ENCODE peak calls at places on chromosome 5, in six cellular contexts. Z is lower lobe of right lung, Q is astrocyte of the spinal cord, S is stomach, K is heart right ventricle, A is left lung. V is an unnamed sample.

GRCh38 chr5:177300236-177300880 is 3.2 kb downstream of the RAB24 start:
- DNase-seq in A (peak; percentile 80), K (peak; percentile 83), S (peak; percentile 56), Z (peak; percentile 77), Q (peak; percentile 82), V (peak; percentile 62)

GRCh38 chr5:64680289-64680688 is 10.0 kb upstream of the SHISAL2B start:
- DNase-seq in K (no peak), Q (no peak), A (no peak), S (no peak), Z (no peak), V (no peak)

GRCh38 chr5:110031402-110032140 is 341.8 kb downstream of the MAN2A1 start:
- DNase-seq in S (no peak), Q (no peak), K (no peak), A (no peak), Z (no peak), V (no peak)

GRCh38 chr5:176998828-176999227 is 7.8 kb downstream of the UIMC1 start:
- DNase-seq in Q (no peak), A (no peak), Z (no peak), S (no peak), K (no peak), V (no peak)

GRCh38 chr5:91383956-91384300 is 811 bp upstream of the ARRDC3 start:
- DNase-seq in Z (peak; percentile 55), Q (no peak), S (no peak), K (peak; percentile 30), A (peak; percentile 44), V (no peak)

GRCh38 chr5:19492861-19493260 is 495.1 kb downstream of the CDH18 start:
- DNase-seq in Q (peak; percentile 24), S (no peak), A (no peak), K (no peak), Z (no peak), V (no peak)

GRCh38 chr5:142819816-142820215 is 49.6 kb downstream of the ARHGAP26 start:
- DNase-seq in Z (no peak), A (no peak), Q (no peak), K (no peak), S (no peak), V (no peak)

GRCh38 chr5:133245191-133246052 is 193.6 kb downstream of the HSPA4 start:
- DNase-seq in K (no peak), Q (peak; percentile 96), S (no peak), Z (peak; percentile 21), A (no peak), V (no peak)

GRCh38 chr5:157371655-157372471 is 88.2 kb upstream of the NIPAL4 start:
- DNase-seq in A (no peak), K (no peak), Z (no peak), S (no peak), Q (peak; percentile 35), V (no peak)

GRCh38 chr5:132781029-132781428 is 4.0 kb upstream of the SEPTIN8 start:
- DNase-seq in Z (no peak), Q (no peak), A (no peak), K (no peak), S (no peak), V (no peak)

GRCh38 chr5:21880164-21880563 is 973.0 kb downstream of the CDH12 start:
- DNase-seq in A (no peak), Z (no peak), K (no peak), S (no peak), Q (no peak), V (no peak)

DNA sequence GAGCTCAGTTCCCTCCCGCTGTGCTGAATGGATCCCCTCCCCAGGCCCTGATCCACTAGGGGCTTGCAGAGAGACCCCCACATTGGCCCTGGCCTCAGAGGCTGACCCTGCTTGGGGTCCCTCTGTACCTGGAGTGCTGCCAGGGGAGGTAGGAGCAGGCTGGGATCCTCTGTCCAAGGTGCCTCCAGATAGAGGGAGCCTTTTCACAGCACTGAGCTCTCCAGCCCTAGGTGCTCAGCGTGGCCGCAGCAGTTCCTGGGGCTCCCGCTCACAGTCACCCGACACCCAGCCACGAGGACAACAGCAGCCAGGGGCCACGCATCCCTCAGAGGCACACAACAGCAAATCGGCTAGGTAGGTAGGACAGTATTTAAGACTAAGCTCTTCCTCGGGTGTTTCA is 62.2 kb upstream of the IRX2 start:
- DNase-seq in K (no peak), A (no peak), Z (no peak), Q (no peak), S (no peak), V (no peak)
- TF ChIP-seq CTCF in K (no peak), A (no peak), Z (no peak), Q (no peak), S (no peak), V (no peak)

DNA sequence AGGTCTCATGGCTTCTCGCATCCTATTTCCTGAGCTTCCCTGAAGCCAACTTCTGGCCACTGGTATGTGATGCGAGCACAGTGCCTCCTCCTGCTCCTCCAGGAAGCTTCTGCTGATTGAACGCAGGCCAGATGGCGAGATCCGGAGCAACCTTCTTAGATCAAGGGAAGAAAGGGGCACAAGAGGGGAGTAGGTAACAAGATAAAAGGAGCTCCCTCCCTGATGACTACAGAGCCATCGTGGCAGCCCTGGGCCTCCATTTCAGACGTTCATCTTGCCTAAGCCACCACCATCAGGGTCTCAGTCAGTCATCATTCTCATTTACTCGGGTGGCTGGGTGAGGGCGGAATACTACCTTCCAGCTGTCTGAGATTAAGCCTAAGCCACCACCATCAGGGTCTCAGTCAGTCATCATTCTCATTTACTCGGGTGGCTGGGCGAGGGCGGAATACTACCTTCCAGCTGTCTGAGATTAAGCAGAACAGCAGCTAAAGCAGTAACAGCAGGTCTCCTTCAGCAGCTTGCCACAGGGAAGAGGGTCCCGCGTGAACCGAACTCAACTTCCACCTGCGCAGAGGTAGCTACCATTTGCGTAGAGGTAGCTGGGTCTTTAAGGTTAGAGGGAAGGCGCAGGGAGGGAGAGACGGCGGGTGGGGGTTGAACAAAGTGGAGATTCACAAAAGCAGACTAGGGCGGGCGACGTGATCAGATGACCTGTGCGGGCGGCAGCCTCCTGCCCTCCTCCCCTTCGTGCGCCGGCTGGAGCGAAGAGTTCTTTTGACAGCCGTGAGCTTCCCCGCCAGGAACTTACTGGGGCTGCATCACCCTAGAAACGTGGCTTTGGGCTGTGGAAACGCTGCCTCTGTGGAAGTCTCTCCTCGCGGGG is 27.9 kb upstream of the MGAT1 start:
- DNase-seq in Q (no peak), S (peak; percentile 74), K (peak; percentile 74), Z (peak; percentile 87), A (peak; percentile 86), V (no peak)
- TF ChIP-seq CTCF in Q (no peak), S (no peak), K (no peak), Z (no peak), A (no peak), V (no peak)

GRCh38 chr5:103489293-103489692 is 73.3 kb downstream of the NUDT12 start:
- DNase-seq in Q (no peak), Z (no peak), S (no peak), A (no peak), K (no peak), V (no peak)

GRCh38 chr5:103490340-103490739 is 72.2 kb downstream of the NUDT12 start:
- DNase-seq in Q (no peak), K (no peak), A (no peak), S (no peak), Z (no peak), V (no peak)

GRCh38 chr5:103487822-103488493 is 74.6 kb downstream of the NUDT12 start:
- DNase-seq in K (no peak), S (no peak), Z (no peak), Q (no peak), A (no peak), V (no peak)

DNA sequence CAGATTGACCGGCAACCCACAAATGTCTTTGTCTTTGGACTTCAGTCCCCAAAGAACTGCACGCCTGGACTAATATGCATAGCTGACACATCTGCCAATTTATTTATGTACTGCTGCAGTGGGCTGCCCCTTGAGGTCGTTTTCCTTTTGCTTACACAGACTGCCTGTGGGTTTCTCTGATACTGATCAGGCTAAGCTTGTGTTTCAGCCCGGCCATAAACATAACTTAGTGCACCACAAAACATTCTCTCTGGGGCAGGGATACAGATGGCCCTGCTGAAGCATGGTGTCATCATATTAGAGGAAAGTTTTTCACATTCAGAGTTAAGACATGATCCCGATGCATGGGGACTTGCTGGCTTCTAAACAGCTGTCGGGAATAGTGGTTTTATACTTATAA is 75.3 kb downstream of the NUDT12 start:
- DNase-seq in K (no peak), Z (no peak), S (no peak), A (no peak), Q (peak; percentile 44), V (no peak)
- TF ChIP-seq CTCF in K (no peak), Z (no peak), S (no peak), A (no peak), Q (no peak), V (no peak)

DNA sequence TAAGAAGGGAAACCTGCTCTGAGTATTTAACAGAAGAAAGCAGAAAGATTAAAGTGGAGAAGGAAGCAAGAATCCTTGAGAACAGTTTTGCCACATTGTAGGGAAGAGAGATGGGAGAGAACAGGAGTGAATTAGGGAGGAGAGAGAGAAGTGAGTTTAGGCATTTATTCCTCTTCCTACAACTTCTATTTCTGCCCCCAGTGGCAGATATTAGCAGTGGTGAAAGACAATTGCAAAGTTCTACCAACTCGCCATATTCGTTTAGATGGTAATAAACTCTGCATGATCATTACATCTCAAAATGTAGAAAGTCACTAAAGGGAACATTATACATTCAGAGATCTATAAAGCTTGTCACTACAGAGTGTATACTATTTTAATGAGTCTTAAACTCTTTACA is 440.1 kb upstream of the TRPC7 start:
- DNase-seq in Q (no peak), A (no peak), K (no peak), Z (no peak), S (no peak), V (no peak)
- TF ChIP-seq CTCF in Q (peak; percentile 20), A (no peak), K (no peak), Z (no peak), S (no peak), V (no peak)

GRCh38 chr5:113205807-113206206 is 229.0 kb downstream of the TSSK1B start:
- DNase-seq in S (no peak), A (no peak), Q (no peak), Z (no peak), K (no peak), V (no peak)
- TF ChIP-seq CTCF in S (no peak), A (no peak), Q (no peak), Z (no peak), K (no peak), V (no peak)